ENCODE peak calls at places on chromosomes 12 and 14, in four cellular contexts. C is T-cell; O is non-pigmented ciliary epithelial cell; J is CD8-positive, alpha-beta memory T cell. G is an unnamed sample.

GRCh38 chr12:47082283-47082962 is 2.7 kb upstream of the AMIGO2 start:
- DNase-seq in C (no peak), O (no peak), J (no peak), G (no peak)

GRCh38 chr14:105838591-105839424 is 312.4 kb downstream of the TMEM121 start:
- DNase-seq in C (no peak), O (no peak), J (no peak), G (no peak)

GRCh38 chr12:718756-719138 is 33.6 kb upstream of the WNK1 start:
- DNase-seq in C (no peak), O (no peak), J (no peak), G (no peak)

GRCh38 chr12:95385246-95385645 is 88.7 kb upstream of the METAP2 start:
- DNase-seq in C (no peak), O (no peak), J (no peak), G (no peak)

GRCh38 chr12:54229624-54230212 is 40.9 kb upstream of the SMUG1 start:
- DNase-seq in C (no peak), O (peak), J (no peak), G (no peak)

GRCh38 chr12:109822416-109822815 is 10.8 kb downstream of the TRPV4 start:
- DNase-seq in C (no peak), O (no peak), J (no peak), G (no peak)

GRCh38 chr12:130070017-130070653 is 92.1 kb upstream of the FZD10 start:
- DNase-seq in C (no peak), O (no peak), J (no peak), G (no peak)

GRCh38 chr12:74515849-74516248 is 21.8 kb upstream of the ATXN7L3B start:
- DNase-seq in C (no peak), O (no peak), J (no peak), G (no peak)

GRCh38 chr12:124744659-124745467 is 118.8 kb downstream of the SCARB1 start:
- DNase-seq in C (no peak), O (no peak), J (no peak), G (no peak)

GRCh38 chr12:124553862-124554428 is 13.5 kb downstream of the NCOR2 start:
- DNase-seq in C (no peak), O (no peak), J (no peak), G (no peak)

GRCh38 chr12:119175115-119175514 is 3.6 kb upstream of the HSPB8 start:
- DNase-seq in C (no peak), O (no peak), J (no peak), G (no peak)